ENCODE peak calls at places on chromosomes 16 and 17, in nine cellular contexts. K is left lung, H is heart left ventricle, V is prostate gland, M is heart right ventricle, O is fibroblast of lung, W is stomach, Y is H9, B is body of pancreas. Q is an unnamed sample.

GRCh38 chr16:52363082-52363481 is 183.9 kb downstream of the TOX3 start:
- DNase-seq in K (no peak), W (no peak), B (no peak), O (no peak), Y (no peak), H (no peak), M (no peak), V (no peak), Q (no peak)

GRCh38 chr16:79810449-79811189 is 210.1 kb upstream of the MAF start:
- DNase-seq in V (no peak), W (no peak), B (no peak), M (no peak), Y (no peak), H (no peak), O (peak), K (no peak), Q (no peak)

GRCh38 chr16:65196696-65197095 is 74.8 kb upstream of the CDH11 start:
- DNase-seq in M (no peak), H (no peak), K (no peak), B (no peak), Y (no peak), O (no peak), W (no peak), V (no peak), Q (no peak)

GRCh38 chr16:81610144-81610842 is 165.7 kb downstream of the CMIP start:
- DNase-seq in K (peak), W (peak), M (peak), O (peak), V (peak), H (peak), Y (no peak), B (peak), Q (peak)

GRCh38 chr16:88398874-88399178 is 16.1 kb downstream of the ZNF469 start:
- DNase-seq in W (no peak), B (no peak), M (no peak), V (no peak), K (no peak), O (no peak), Y (no peak), H (no peak), Q (no peak)

GRCh38 chr17:75110307-75110937 is 653 bp downstream of the ARMC7 start:
- DNase-seq in W (peak), B (peak), Y (peak), M (no peak), K (no peak), H (no peak), O (no peak), V (no peak), Q (peak)

GRCh38 chr16:728131-728889 is 1.4 kb downstream of the HAGHL start:
- DNase-seq in W (peak), K (peak), Y (peak), V (peak), B (no peak), O (peak), H (peak), M (peak), Q (peak)

GRCh38 chr16:68275611-68276191 is 11.4 kb downstream of the SLC7A6 start:
- DNase-seq in H (no peak), Y (no peak), K (no peak), M (no peak), O (no peak), W (no peak), V (peak), B (no peak), Q (no peak)

GRCh38 chr17:42132941-42133340 is 10.3 kb downstream of the HSPB9 start:
- DNase-seq in M (no peak), K (peak), H (peak), W (peak), Y (no peak), O (peak), B (peak), V (peak), Q (peak)

GRCh38 chr16:1938910-1939309 is 4.1 kb downstream of the MSRB1 start:
- DNase-seq in V (no peak), B (no peak), Y (no peak), H (no peak), K (no peak), W (no peak), O (no peak), M (no peak), Q (no peak)

GRCh38 chr16:7405166-7405565 is 72.5 kb downstream of the RBFOX1 start:
- DNase-seq in Y (peak), W (peak), M (peak), V (no peak), H (peak), K (peak), B (peak), O (no peak), Q (no peak)

GRCh38 chr17:59425085-59425901 is 93.8 kb downstream of the YPEL2 start:
- DNase-seq in W (no peak), H (peak), O (peak), V (no peak), M (peak), B (no peak), K (peak), Y (no peak), Q (no peak)

GRCh38 chr17:40705567-40705966 is 2.0 kb upstream of the KRT24 start:
- DNase-seq in K (no peak), V (no peak), O (no peak), B (no peak), M (no peak), W (no peak), Y (no peak), H (no peak), Q (no peak)

GRCh38 chr17:9355841-9356240 is 219.8 kb downstream of the STX8 start:
- DNase-seq in K (no peak), B (no peak), Y (no peak), O (no peak), V (no peak), W (no peak), M (no peak), H (no peak), Q (no peak)

GRCh38 chr16:54930034-54930938 is at the start of gene IRX5:
- DNase-seq in M (peak), H (peak), K (peak), O (peak), V (peak), W (peak), B (peak), Y (peak), Q (peak)

GRCh38 chr17:57636985-57637667 is 108.0 kb downstream of the CCDC182 start:
- DNase-seq in V (no peak), M (no peak), Y (no peak), W (no peak), O (peak), B (no peak), H (no peak), K (no peak), Q (no peak)

GRCh38 chr17:6799738-6800137 is 23.7 kb downstream of the FBXO39 start:
- DNase-seq in B (no peak), V (no peak), K (no peak), Y (no peak), H (no peak), O (no peak), M (no peak), W (no peak), Q (no peak)

GRCh38 chr17:6796887-6797490 is 21.0 kb downstream of the FBXO39 start:
- DNase-seq in M (no peak), O (peak), B (no peak), V (no peak), K (no peak), Y (no peak), W (no peak), H (no peak), Q (no peak)

GRCh38 chr17:6797718-6798351 is 21.8 kb downstream of the FBXO39 start:
- DNase-seq in M (no peak), V (no peak), K (no peak), Y (no peak), W (no peak), O (no peak), B (no peak), H (no peak), Q (no peak)

GRCh38 chr17:6796017-6796886 is 20.2 kb downstream of the FBXO39 start:
- DNase-seq in W (no peak), K (no peak), Y (no peak), V (no peak), O (no peak), B (no peak), H (no peak), M (no peak), Q (no peak)

GRCh38 chr17:6800422-6801027 is 24.5 kb downstream of the FBXO39 start:
- DNase-seq in V (no peak), B (no peak), H (no peak), M (no peak), K (no peak), W (no peak), O (no peak), Y (peak), Q (no peak)
- TF ChIP-seq CTCF in V (no peak), B (no peak), H (no peak), M (no peak), K (no peak), W (no peak), O (no peak), Y (peak), Q (no peak)

DNA sequence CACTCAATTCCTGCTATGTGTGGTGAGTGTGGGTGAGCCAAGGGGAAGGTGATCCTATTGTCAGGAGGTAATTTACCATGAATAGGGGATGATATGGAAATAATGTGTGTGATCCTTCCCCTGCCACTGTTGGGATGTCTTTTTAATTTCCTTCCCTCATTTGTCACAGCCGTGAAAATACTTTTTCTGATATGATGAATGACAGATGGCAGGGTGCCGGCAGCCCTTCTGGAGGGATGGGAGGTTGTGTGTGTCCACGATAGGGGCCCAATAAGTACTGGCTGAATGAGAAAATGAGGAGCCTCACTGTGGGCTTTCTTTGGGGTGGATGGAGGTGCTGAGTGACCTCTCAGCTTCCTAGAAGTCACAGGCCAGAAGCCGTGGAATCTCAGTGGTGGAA is 109.5 kb downstream of the PRKCB start:
- DNase-seq in O (no peak), M (no peak), B (no peak), V (no peak), W (no peak), Y (no peak), K (no peak), H (no peak), Q (no peak)
- H3K27ac ChIP-seq in O (no peak), M (no peak), B (no peak), V (no peak), W (no peak), Y (no peak), K (no peak), H (no peak), Q (no peak)

GRCh38 chr17:83099570-83100181 is 20.3 kb downstream of the METRNL start:
- DNase-seq in V (no peak), B (peak), O (peak), H (no peak), Y (no peak), K (no peak), W (peak), M (no peak), Q (no peak)
- TF ChIP-seq CTCF in V (no peak), B (no peak), O (no peak), H (no peak), Y (peak), K (no peak), W (no peak), M (no peak), Q (no peak)

GRCh38 chr16:30783280-30784109 is 3.5 kb downstream of the ZNF629 start:
- DNase-seq in O (no peak), M (no peak), B (no peak), K (no peak), V (no peak), W (no peak), Y (no peak), H (peak), Q (no peak)

GRCh38 chr16:30780549-30780948 is 6.5 kb downstream of the ZNF629 start:
- DNase-seq in M (no peak), H (peak), W (no peak), K (no peak), V (no peak), B (no peak), Y (no peak), O (no peak), Q (no peak)

GRCh38 chr16:30780021-30780420 is 7.0 kb downstream of the ZNF629 start:
- DNase-seq in B (no peak), V (no peak), Y (no peak), M (no peak), K (no peak), O (no peak), H (peak), W (no peak), Q (no peak)

GRCh38 chr16:30784215-30784614 is 2.8 kb downstream of the ZNF629 start:
- DNase-seq in W (no peak), V (no peak), B (no peak), H (no peak), K (no peak), Y (no peak), O (no peak), M (no peak), Q (no peak)

DNA sequence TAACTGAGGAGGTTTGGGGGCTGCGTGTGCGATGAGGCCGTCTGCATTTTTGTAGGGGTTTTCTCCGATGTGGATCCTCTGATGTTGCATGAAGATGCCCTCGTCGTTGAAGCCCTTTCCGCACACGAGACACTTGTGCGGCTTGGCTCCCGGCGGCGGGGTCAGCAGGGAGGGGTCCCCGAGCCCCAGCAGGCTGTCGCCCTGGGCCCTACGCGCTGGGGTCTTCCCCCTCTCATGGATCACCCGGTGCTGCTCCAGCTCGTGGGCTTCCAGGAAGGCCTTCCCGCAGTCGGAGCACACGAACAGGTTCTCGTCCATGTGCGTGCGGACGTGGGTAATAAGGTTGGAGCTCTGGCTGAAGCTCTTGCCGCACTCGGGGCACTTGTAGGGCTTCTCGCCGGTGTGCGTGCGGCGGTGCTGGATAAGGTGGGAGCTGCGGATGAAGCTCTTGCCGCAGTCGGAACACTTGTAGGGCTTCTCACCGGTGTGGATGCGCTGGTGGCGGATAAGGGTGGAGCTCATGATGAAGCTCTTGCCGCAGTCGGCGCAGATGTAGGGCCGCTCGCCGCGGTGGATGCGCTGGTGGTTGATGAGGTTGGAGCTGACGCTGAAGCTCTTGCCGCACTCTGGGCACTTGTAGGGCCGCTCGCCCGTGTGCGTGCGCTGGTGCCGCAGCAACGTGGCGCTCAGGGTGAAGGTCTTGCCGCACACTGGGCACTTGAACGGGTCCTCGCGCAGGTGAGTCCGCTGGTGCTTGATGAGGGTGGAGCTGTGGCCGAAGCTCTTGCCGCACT is 4.3 kb downstream of the ZNF629 start:
- DNase-seq in Y (no peak), V (no peak), H (peak), W (no peak), M (no peak), B (no peak), O (no peak), K (no peak), Q (no peak)
- H3K27ac ChIP-seq in Y (no peak), V (no peak), H (no peak), W (no peak), M (no peak), B (no peak), O (no peak), K (no peak), Q (no peak)